ENCODE peak calls at places on chromosomes 16 and 17, in five cellular contexts. One of them, this sample, is unnamed.

GRCh38 chr17:81028506-81028858 is 6.5 kb upstream of the BAIAP2 start:
- DNase-seq in mesenchymal stem cell: no peak
- DNase-seq in trophoblast cell: no peak
- DNase-seq in neuronal stem cell: no peak
- DNase-seq in H1: no peak
- DNase-seq in this sample: no peak

GRCh38 chr16:79286646-79287423 is 313.7 kb downstream of the MAF start:
- DNase-seq in trophoblast cell: no peak
- DNase-seq in mesenchymal stem cell: no peak
- DNase-seq in neuronal stem cell: no peak
- DNase-seq in H1: no peak
- DNase-seq in this sample: peak

GRCh38 chr17:79320331-79320730 is 245.7 kb downstream of the ENGASE start:
- DNase-seq in mesenchymal stem cell: no peak
- DNase-seq in H1: no peak
- DNase-seq in trophoblast cell: no peak
- DNase-seq in neuronal stem cell: no peak
- DNase-seq in this sample: no peak

GRCh38 chr16:75265911-75266701 is 14.7 kb upstream of the BCAR1 start:
- DNase-seq in neuronal stem cell: peak
- DNase-seq in mesenchymal stem cell: peak
- DNase-seq in trophoblast cell: peak
- DNase-seq in H1: no peak
- DNase-seq in this sample: peak

GRCh38 chr16:1037934-1038257 is 34.7 kb upstream of the SSTR5 start:
- DNase-seq in mesenchymal stem cell: no peak
- DNase-seq in H1: no peak
- DNase-seq in neuronal stem cell: no peak
- DNase-seq in trophoblast cell: no peak
- DNase-seq in this sample: no peak

GRCh38 chr16:20610892-20611349 is 34.8 kb upstream of the ACSM2B start:
- DNase-seq in mesenchymal stem cell: no peak
- DNase-seq in neuronal stem cell: no peak
- DNase-seq in trophoblast cell: no peak
- DNase-seq in H1: no peak
- DNase-seq in this sample: no peak

GRCh38 chr17:7684856-7685532 is 2.3 kb downstream of the TP53 start:
- DNase-seq in mesenchymal stem cell: no peak
- DNase-seq in trophoblast cell: no peak
- DNase-seq in neuronal stem cell: no peak
- DNase-seq in H1: no peak
- DNase-seq in this sample: no peak

GRCh38 chr17:8041249-8041928 is 2.5 kb downstream of the ALOX15B start:
- DNase-seq in mesenchymal stem cell: peak
- DNase-seq in H1: no peak
- DNase-seq in neuronal stem cell: peak
- DNase-seq in trophoblast cell: peak
- DNase-seq in this sample: no peak

GRCh38 chr16:11242658-11243057 is 13.3 kb downstream of the SOCS1 start:
- DNase-seq in trophoblast cell: no peak
- DNase-seq in neuronal stem cell: no peak
- DNase-seq in mesenchymal stem cell: no peak
- DNase-seq in H1: no peak
- DNase-seq in this sample: no peak

GRCh38 chr16:21184834-21185233 is 26.4 kb downstream of the LDAF1 start:
- DNase-seq in H1: no peak
- DNase-seq in mesenchymal stem cell: peak
- DNase-seq in trophoblast cell: no peak
- DNase-seq in neuronal stem cell: no peak
- DNase-seq in this sample: no peak

GRCh38 chr17:72518810-72519597 is 398.2 kb downstream of the SOX9 start:
- DNase-seq in trophoblast cell: no peak
- DNase-seq in neuronal stem cell: no peak
- DNase-seq in H1: no peak
- DNase-seq in mesenchymal stem cell: no peak
- DNase-seq in this sample: no peak

GRCh38 chr17:78316867-78317816 is 42.7 kb downstream of the SOCS3 start:
- DNase-seq in mesenchymal stem cell: peak
- DNase-seq in H1: peak
- DNase-seq in neuronal stem cell: no peak
- DNase-seq in trophoblast cell: peak
- DNase-seq in this sample: peak

GRCh38 chr17:38761612-38762011 is 9.1 kb downstream of the PSMB3 start:
- DNase-seq in mesenchymal stem cell: peak
- DNase-seq in neuronal stem cell: no peak
- DNase-seq in H1: no peak
- DNase-seq in trophoblast cell: peak
- DNase-seq in this sample: peak

GRCh38 chr16:89314357-89314756 is 96.9 kb downstream of the ZNF778 start:
- DNase-seq in mesenchymal stem cell: no peak
- DNase-seq in H1: no peak
- DNase-seq in neuronal stem cell: no peak
- DNase-seq in trophoblast cell: no peak
- DNase-seq in this sample: no peak

GRCh38 chr16:1297413-1297773 is 12.0 kb upstream of the UBE2I start:
- DNase-seq in H1: no peak
- DNase-seq in neuronal stem cell: no peak
- DNase-seq in trophoblast cell: no peak
- DNase-seq in mesenchymal stem cell: no peak
- DNase-seq in this sample: no peak

GRCh38 chr17:82080789-82081464 is 15.3 kb upstream of the DUS1L start:
- DNase-seq in trophoblast cell: no peak
- DNase-seq in H1: no peak
- DNase-seq in mesenchymal stem cell: no peak
- DNase-seq in neuronal stem cell: no peak
- DNase-seq in this sample: no peak

GRCh38 chr17:31411707-31412285 is 20.3 kb downstream of the RAB11FIP4 start:
- DNase-seq in H1: no peak
- DNase-seq in neuronal stem cell: no peak
- DNase-seq in mesenchymal stem cell: no peak
- DNase-seq in trophoblast cell: no peak
- DNase-seq in this sample: peak
- H3K4ac ChIP-seq in H1: no peak
- H3K4ac ChIP-seq in neuronal stem cell: no peak
- H3K4ac ChIP-seq in mesenchymal stem cell: no peak
- H3K4ac ChIP-seq in trophoblast cell: no peak
- H3K4ac ChIP-seq in this sample: no peak

GRCh38 chr17:50201226-50201854 is at the start of gene COL1A1:
- DNase-seq in trophoblast cell: no peak
- DNase-seq in neuronal stem cell: no peak
- DNase-seq in mesenchymal stem cell: peak
- DNase-seq in H1: no peak
- DNase-seq in this sample: peak

GRCh38 chr17:50199651-50200446 is 1.6 kb downstream of the COL1A1 start:
- DNase-seq in neuronal stem cell: peak
- DNase-seq in mesenchymal stem cell: peak
- DNase-seq in trophoblast cell: peak
- DNase-seq in H1: no peak
- DNase-seq in this sample: peak

GRCh38 chr17:50203086-50203485 is 1.7 kb upstream of the COL1A1 start:
- DNase-seq in neuronal stem cell: no peak
- DNase-seq in trophoblast cell: no peak
- DNase-seq in H1: no peak
- DNase-seq in mesenchymal stem cell: no peak
- DNase-seq in this sample: no peak

GRCh38 chr17:50199211-50199633 is 2.2 kb downstream of the COL1A1 start:
- DNase-seq in H1: no peak
- DNase-seq in neuronal stem cell: no peak
- DNase-seq in mesenchymal stem cell: no peak
- DNase-seq in trophoblast cell: no peak
- DNase-seq in this sample: no peak

GRCh38 chr17:50200447-50201225 is 795 bp downstream of the COL1A1 start:
- DNase-seq in neuronal stem cell: peak
- DNase-seq in mesenchymal stem cell: peak
- DNase-seq in H1: peak
- DNase-seq in trophoblast cell: peak
- DNase-seq in this sample: peak
- H4K91ac ChIP-seq in neuronal stem cell: no peak
- H4K91ac ChIP-seq in mesenchymal stem cell: peak
- H4K91ac ChIP-seq in H1: peak
- H4K91ac ChIP-seq in trophoblast cell: peak
- H4K91ac ChIP-seq in this sample: no peak

DNA sequence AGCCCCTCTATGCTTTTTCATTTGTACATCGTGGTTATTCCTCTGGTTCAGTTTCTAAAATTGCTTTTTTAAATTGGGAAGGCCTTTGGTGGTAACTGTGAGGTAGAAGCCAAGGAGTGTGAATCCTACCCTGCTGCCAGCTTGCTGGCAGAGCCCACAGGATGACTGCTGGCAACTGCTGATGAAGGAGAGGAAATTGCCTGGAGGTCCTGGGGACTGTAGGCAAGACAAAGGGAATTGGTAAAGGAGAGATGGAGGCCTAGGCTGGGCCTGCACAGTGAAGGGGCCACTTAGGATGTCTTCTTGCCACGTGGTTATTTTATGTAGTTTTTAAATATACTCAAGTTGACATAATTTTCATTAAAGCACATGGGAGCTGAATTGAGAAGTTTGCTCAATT is 15.8 kb downstream of the C17orf58 start:
- DNase-seq in trophoblast cell: no peak
- DNase-seq in mesenchymal stem cell: no peak
- DNase-seq in neuronal stem cell: no peak
- DNase-seq in H1: no peak
- DNase-seq in this sample: no peak
- H2BK12ac ChIP-seq in trophoblast cell: no peak
- H2BK12ac ChIP-seq in mesenchymal stem cell: no peak
- H2BK12ac ChIP-seq in neuronal stem cell: no peak
- H2BK12ac ChIP-seq in H1: no peak
- H2BK12ac ChIP-seq in this sample: no peak

DNA sequence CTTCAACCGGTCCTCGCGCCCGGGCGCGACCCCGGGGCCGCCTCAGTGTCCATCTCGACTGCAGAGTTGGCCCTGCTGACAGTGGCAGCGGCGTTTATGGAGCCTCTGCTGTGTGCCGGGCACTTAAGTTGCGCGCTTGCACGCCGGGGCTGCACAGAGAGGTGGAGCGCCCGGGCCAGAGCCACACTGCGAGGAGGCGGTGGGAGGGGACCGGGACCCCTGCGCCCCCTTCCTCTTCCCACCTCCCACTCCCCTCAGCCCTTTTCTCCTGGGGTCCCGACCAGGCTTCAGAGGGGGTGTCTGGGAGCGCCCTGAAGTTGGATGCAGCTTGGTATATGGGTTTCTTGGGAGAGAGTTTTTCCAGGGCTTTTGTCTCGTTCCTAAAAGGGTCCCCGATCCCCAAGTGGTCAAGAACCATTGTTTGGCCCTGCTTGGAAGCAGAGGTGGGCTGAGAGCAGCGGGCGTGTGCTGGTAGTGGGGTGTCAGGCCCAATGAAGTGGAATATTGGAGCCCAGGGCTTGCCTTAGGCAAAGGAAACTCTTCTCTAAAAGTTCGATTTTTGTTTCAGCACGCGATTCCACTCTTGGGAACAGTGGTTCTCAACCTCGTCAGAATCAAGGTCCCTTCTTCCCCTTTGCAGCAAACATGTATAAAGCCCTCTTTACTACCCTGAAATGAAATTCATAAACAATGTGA is 605 bp downstream of the MRTFB start:
- DNase-seq in trophoblast cell: peak
- DNase-seq in mesenchymal stem cell: peak
- DNase-seq in neuronal stem cell: peak
- DNase-seq in H1: no peak
- DNase-seq in this sample: peak
- H3K4ac ChIP-seq in trophoblast cell: peak
- H3K4ac ChIP-seq in mesenchymal stem cell: peak
- H3K4ac ChIP-seq in neuronal stem cell: peak
- H3K4ac ChIP-seq in H1: no peak
- H3K4ac ChIP-seq in this sample: no peak